ENCODE peak calls at places on chromosomes 2 and 18, in eight cellular contexts. X is GM23248, M is esophagus squamous epithelium, K is body of pancreas, N is iPS DF 6.9, V is adrenal gland, Y is neuronal stem cell, A is Karpas-422. Q is an unnamed sample. For H3K4me1, the result is how much of the 10 kb centered on the place peaks cover.

GRCh38 chr18:57437433-57437781 is 2.2 kb downstream of the ONECUT2 start:
- DNase-seq in N (no peak), V (no peak), A (no peak), K (no peak), M (no peak), X (no peak), Y (no peak), Q (no peak)

GRCh38 chr2:109135572-109136185 is 6.7 kb downstream of the SH3RF3 start:
- DNase-seq in K (no peak), X (no peak), V (no peak), Y (peak), N (no peak), M (no peak), A (no peak), Q (no peak)

GRCh38 chr2:67130526-67131309 is 266.4 kb upstream of the ETAA1 start:
- DNase-seq in X (no peak), Y (no peak), M (no peak), A (no peak), N (no peak), V (peak), K (no peak), Q (no peak)

GRCh38 chr2:27156739-27157475 is 8.1 kb downstream of the TCF23 start:
- DNase-seq in K (no peak), A (no peak), V (no peak), M (no peak), N (no peak), Y (no peak), X (no peak), Q (no peak)

GRCh38 chr2:130823886-130824491 is 12.7 kb upstream of the ARHGEF4 start:
- DNase-seq in A (no peak), X (no peak), M (no peak), N (no peak), K (no peak), V (no peak), Y (no peak), Q (no peak)

GRCh38 chr2:11121099-11121822 is 34.0 kb upstream of the SLC66A3 start:
- DNase-seq in M (no peak), K (no peak), N (no peak), V (no peak), A (no peak), Y (no peak), X (peak), Q (no peak)

GRCh38 chr18:1965541-1965940 is 605.8 kb downstream of the METTL4 start:
- DNase-seq in V (no peak), K (no peak), M (no peak), X (no peak), N (no peak), A (no peak), Y (peak), Q (no peak)

GRCh38 chr2:241964133-241964532 is 94.6 kb downstream of the RTP5 start:
- DNase-seq in M (no peak), N (no peak), Y (no peak), V (peak), X (no peak), K (no peak), A (peak), Q (no peak)

GRCh38 chr2:236819275-236820002 is 249.8 kb downstream of the ACKR3 start:
- DNase-seq in Y (no peak), X (no peak), M (no peak), A (no peak), N (no peak), K (no peak), V (no peak), Q (no peak)

GRCh38 chr2:237309011-237309410 is 105.0 kb downstream of the COL6A3 start:
- DNase-seq in A (no peak), N (no peak), X (peak), K (no peak), Y (no peak), V (no peak), M (no peak), Q (no peak)

GRCh38 chr18:52118684-52119083 is 221.3 kb upstream of the DCC start:
- DNase-seq in V (no peak), K (no peak), Y (no peak), N (no peak), M (no peak), A (no peak), X (no peak), Q (no peak)

GRCh38 chr2:97719362-97720155 is 6.2 kb downstream of the ZAP70 start:
- DNase-seq in K (no peak), X (no peak), M (no peak), V (no peak), N (no peak), Y (no peak), A (no peak), Q (no peak)

GRCh38 chr2:196247114-196247978 is 76.0 kb upstream of the STK17B start:
- DNase-seq in V (no peak), M (no peak), N (no peak), A (no peak), K (no peak), Y (no peak), X (no peak), Q (no peak)

GRCh38 chr2:28137221-28137620 is 246.7 kb downstream of the BABAM2 start:
- DNase-seq in N (no peak), A (no peak), K (peak), V (peak), X (peak), M (no peak), Y (no peak), Q (no peak)

GRCh38 chr2:67516899-67517530 is 119.9 kb downstream of the ETAA1 start:
- DNase-seq in X (peak), N (no peak), A (no peak), K (peak), V (no peak), M (no peak), Y (no peak), Q (no peak)

GRCh38 chr2:151688719-151689118 is 45.6 kb downstream of the NEB start:
- DNase-seq in A (no peak), N (no peak), X (no peak), M (no peak), Y (no peak), V (no peak), K (no peak), Q (no peak)

GRCh38 chr18:54218299-54218698 is 6.2 kb downstream of the MBD2 start:
- DNase-seq in Y (no peak), V (no peak), N (no peak), A (peak), X (no peak), M (no peak), K (no peak), Q (no peak)

GRCh38 chr2:164606557-164606956 is 14.7 kb downstream of the GRB14 start:
- DNase-seq in X (peak), M (no peak), N (no peak), Y (no peak), K (peak), A (no peak), V (no peak), Q (no peak)

GRCh38 chr2:28497206-28497605 is 1.3 kb downstream of the PLB1 start:
- DNase-seq in N (no peak), K (no peak), M (no peak), A (no peak), V (no peak), X (no peak), Y (no peak), Q (no peak)

GRCh38 chr18:41553716-41554115 is 401.3 kb upstream of the PIK3C3 start:
- DNase-seq in V (no peak), N (no peak), Y (no peak), M (no peak), K (no peak), A (no peak), X (no peak), Q (no peak)

GRCh38 chr18:13895505-13896033 is 19.8 kb downstream of the MC2R start:
- DNase-seq in Y (no peak), X (no peak), M (no peak), K (no peak), V (no peak), A (no peak), N (no peak), Q (no peak)

GRCh38 chr2:49416252-49416651 is 261.9 kb upstream of the FSHR start:
- DNase-seq in N (no peak), A (no peak), X (no peak), M (no peak), Y (no peak), K (peak), V (no peak), Q (no peak)

GRCh38 chr2:217903859-217904613 is 98.8 kb downstream of the TNS1 start:
- DNase-seq in N (no peak), M (no peak), K (peak), A (no peak), X (peak), V (peak), Y (no peak), Q (no peak)

GRCh38 chr2:17388790-17389189 is 129.4 kb downstream of the RAD51AP2 start:
- DNase-seq in K (no peak), Y (no peak), A (no peak), M (no peak), V (no peak), N (no peak), X (peak), Q (no peak)

DNA sequence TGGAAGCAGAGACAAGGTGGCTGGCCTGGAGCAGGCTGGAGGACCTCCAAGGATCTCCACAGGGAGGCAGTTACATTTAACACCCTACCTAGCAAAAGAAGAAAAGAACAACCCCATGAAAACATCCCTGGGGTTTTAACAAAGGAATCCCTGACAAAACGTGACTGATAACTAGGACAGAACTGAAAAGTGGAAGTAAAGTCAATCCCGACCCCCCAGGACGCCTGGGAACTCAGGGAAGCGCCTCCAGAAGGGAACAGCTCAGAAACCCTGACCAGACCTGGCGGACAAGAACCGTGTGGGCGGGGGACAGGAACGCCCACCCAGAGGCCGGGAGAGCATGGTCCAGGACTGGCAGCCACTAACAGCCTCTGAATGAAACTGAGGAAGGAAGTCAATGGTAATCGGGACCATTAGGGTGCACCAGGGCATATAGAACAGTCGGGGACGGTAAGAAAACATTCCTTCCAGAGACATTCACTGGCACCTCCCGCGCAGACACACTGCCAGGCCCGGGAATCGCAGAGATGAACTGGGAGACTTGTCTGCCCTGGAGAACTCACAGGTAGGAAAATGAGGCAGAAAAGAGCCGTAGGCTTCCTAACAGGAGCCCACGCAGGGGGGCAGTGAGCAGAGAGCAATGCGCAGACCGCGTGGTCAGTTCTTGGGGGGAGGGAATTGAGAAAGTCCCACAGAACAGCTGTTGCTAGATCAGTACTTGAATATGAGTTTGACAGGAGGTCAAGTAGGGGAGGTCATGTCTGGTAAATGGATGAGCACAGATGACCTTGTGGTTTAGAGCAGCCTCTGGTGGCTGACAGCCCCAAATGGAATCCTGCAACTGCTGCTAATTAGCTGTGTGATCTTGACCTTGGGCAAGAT is 1.3 kb upstream of the TBC1D8 start:
- DNase-seq in M (no peak), X (peak), Y (peak), K (peak), V (peak), N (no peak), A (peak), Q (no peak)
- H3K4me1 ChIP-seq in M (under half), X (under half), Y (under half), K (half or more), V (under half), N (under half), A (under half), Q (under half)

GRCh38 chr2:675460-675859 is 1.7 kb downstream of the TMEM18 start:
- DNase-seq in N (no peak), K (no peak), X (no peak), M (no peak), V (peak), Y (no peak), A (peak), Q (no peak)
- H3K27ac ChIP-seq in N (no peak), K (no peak), X (peak), M (no peak), V (peak), Y (no peak), A (peak), Q (no peak)

GRCh38 chr2:239197146-239197545 is 203.7 kb downstream of the HDAC4 start:
- DNase-seq in Y (no peak), M (no peak), V (no peak), K (no peak), N (no peak), A (no peak), X (no peak), Q (no peak)

GRCh38 chr2:239200646-239201530 is 199.9 kb downstream of the HDAC4 start:
- DNase-seq in V (peak), N (no peak), K (no peak), Y (no peak), X (no peak), A (no peak), M (no peak), Q (no peak)

GRCh38 chr2:239196474-239197021 is 204.3 kb downstream of the HDAC4 start:
- DNase-seq in M (no peak), X (no peak), V (no peak), K (no peak), Y (no peak), A (no peak), N (no peak), Q (no peak)

GRCh38 chr2:239195992-239196391 is 204.8 kb downstream of the HDAC4 start:
- DNase-seq in X (no peak), M (no peak), V (no peak), K (no peak), Y (no peak), A (no peak), N (no peak), Q (no peak)

GRCh38 chr2:239198221-239198620 is 202.6 kb downstream of the HDAC4 start:
- DNase-seq in N (no peak), M (no peak), K (no peak), A (no peak), X (no peak), V (peak), Y (no peak), Q (no peak)
- H3K4me1 ChIP-seq in N (under half), M (under half), K (under half), A (under half), X (under half), V (under half), Y (under half), Q (under half)

DNA sequence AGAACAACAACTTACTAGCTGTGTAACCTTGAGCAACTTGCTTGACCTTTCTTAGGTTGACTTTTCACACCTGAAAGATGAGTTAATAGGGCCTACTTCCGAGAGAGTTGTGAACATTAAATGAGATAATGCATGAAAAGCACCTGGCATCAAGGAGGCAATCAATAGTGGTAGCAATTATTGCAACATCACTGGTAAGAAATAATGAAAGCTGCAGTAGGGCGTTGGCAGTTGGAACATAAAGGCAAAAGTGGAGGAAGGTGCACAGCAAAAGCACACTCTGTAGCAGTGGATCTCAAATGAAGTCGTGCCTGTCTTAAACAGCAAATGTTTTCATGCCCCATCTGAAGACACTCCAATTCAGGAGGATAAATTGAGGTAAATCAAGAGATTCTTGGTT is 178.9 kb upstream of the VRK2 start:
- DNase-seq in A (no peak), X (no peak), V (no peak), M (no peak), N (no peak), K (no peak), Y (no peak), Q (no peak)
- H3K27ac ChIP-seq in A (no peak), X (no peak), V (no peak), M (no peak), N (no peak), K (no peak), Y (no peak), Q (no peak)

DNA sequence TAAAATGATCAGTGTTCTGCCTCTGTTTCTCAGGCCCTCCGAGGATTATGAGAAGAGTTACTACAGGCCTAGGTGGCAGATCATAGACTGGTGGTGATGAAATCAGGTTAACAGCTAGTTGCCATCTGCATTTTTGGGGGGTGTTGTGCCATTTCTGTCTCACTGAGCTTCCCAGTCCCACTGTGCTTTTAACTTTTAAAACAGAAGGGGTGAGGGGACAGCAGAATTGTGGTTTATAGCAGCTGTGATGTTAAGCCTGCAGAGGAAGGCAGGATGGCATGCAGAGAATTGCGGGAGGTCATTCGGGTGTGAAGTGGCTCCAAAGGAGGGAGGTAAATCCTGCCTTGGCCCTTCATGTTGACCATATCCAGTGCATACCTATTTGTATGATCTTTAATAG is 5.0 kb downstream of the CAB39 start:
- DNase-seq in Y (peak), M (no peak), A (no peak), N (no peak), K (no peak), V (no peak), X (no peak), Q (no peak)
- H3K4me1 ChIP-seq in Y (under half), M (half or more), A (under half), N (under half), K (under half), V (under half), X (under half), Q (half or more)

DNA sequence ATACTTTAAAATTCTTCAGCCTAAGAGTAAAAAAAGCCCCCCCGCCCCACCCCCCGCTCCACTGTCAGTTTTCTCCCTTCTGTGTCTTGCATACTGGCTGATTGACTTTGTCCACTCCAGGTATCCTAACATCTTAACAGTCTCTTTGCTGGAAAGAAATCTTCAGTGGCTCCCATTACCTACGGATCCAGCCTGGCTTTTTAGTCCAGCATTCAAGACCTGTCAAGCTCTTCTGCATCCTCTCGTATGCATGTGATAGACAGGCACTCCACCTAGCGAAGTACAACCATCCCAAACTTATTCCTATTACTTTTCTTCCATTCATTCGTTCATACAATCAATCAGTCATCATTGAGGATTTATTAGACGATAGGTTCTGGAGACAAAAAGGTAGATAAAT is 288.1 kb downstream of the MYCN start:
- DNase-seq in V (no peak), Y (no peak), N (no peak), X (no peak), A (no peak), K (no peak), M (no peak), Q (no peak)
- H3K27ac ChIP-seq in V (no peak), Y (no peak), N (no peak), X (no peak), A (no peak), K (no peak), M (no peak), Q (no peak)

GRCh38 chr2:190413421-190413820 is 5.3 kb downstream of the MFSD6 start:
- DNase-seq in N (no peak), A (peak), M (no peak), V (no peak), K (no peak), X (no peak), Y (no peak), Q (no peak)
- H3K4me1 ChIP-seq in N (under half), A (half or more), M (half or more), V (half or more), K (half or more), X (under half), Y (under half), Q (half or more)

DNA sequence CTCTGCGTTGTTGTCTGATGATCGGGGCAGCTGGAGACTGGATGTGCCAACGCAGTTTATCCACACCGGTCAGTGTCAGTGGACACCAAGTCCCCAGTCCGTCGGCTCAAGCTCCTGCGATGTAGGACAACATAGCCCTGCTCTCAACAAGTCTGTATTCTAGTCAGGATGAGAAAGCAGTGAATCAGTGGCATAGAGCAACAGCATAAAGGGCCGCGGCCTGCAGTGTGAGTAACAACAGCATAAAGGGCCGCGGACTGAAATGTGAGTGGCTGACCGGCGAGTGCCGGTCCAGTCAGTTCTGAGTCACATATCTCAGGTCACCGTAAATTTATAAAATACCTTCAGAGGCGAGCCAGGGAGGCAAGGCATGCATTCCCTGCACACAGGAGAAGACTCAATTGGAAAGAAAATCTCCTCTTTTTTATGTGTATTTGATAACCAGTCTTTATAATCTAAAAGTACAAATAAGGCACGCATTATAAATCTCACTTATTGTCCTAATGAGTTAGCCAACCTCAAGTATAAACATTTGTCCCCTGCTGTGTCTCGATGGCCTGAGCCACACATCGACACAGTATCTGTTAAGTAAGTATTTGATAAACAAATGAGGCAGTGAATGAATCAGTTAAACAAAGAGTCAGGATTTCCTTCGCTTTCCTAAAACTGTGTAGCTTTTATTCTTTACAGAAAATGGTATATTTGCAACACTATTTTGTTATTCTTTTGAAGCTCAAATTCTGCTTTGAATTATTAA is 33.8 kb upstream of the NFATC1 start:
- DNase-seq in A (no peak), N (no peak), X (peak), K (no peak), V (no peak), Y (no peak), M (no peak), Q (no peak)
- H3K27ac ChIP-seq in A (no peak), N (no peak), X (no peak), K (no peak), V (no peak), Y (no peak), M (no peak), Q (no peak)